ENCODE peak calls at places on chromosomes 3 and 15, in nine cellular contexts. P is GM20000, C is right lobe of liver, D is esophagus squamous epithelium, Q is tibial artery, E is A673, K is endodermal cell, A is body of pancreas, I is A549. X is an unnamed sample.

GRCh38 chr15:51104512-51104911 is 9.8 kb upstream of the TNFAIP8L3 start:
- DNase-seq in P (no peak), C (no peak), D (no peak), Q (peak; percentile 92), E (no peak), K (no peak), A (peak; percentile 26), I (no peak), X (no peak)

GRCh38 chr15:63056843-63057242 is 14.3 kb downstream of the TPM1 start:
- DNase-seq in P (no peak), C (no peak), D (no peak), Q (no peak), E (no peak), K (no peak), A (peak; percentile 58), I (no peak), X (no peak)

GRCh38 chr3:32018723-32019564 is 37.4 kb downstream of the ZNF860 start:
- DNase-seq in P (peak; percentile 30), C (no peak), D (no peak), Q (no peak), E (peak; percentile 64), K (no peak), A (no peak), I (peak; percentile 70), X (no peak)

GRCh38 chr3:128307781-128308469 is 154.6 kb downstream of the EEFSEC start:
- DNase-seq in P (no peak), C (no peak), D (no peak), Q (no peak), E (no peak), K (peak; percentile 22), A (no peak), I (no peak), X (no peak)

GRCh38 chr3:124429129-124429815 is 301.0 kb upstream of the UMPS start:
- DNase-seq in P (no peak), C (no peak), D (no peak), Q (no peak), E (peak; percentile 93), K (no peak), A (no peak), I (peak; percentile 10), X (no peak)

GRCh38 chr3:14460342-14461005 is 58.1 kb downstream of the SLC6A6 start:
- DNase-seq in P (no peak), C (no peak), D (no peak), Q (peak; percentile 92), E (no peak), K (no peak), A (peak; percentile 73), I (no peak), X (no peak)

GRCh38 chr15:40493089-40493840 is 22.5 kb downstream of the CHST14 start:
- DNase-seq in P (no peak), C (no peak), D (no peak), Q (no peak), E (no peak), K (no peak), A (no peak), I (no peak), X (no peak)

GRCh38 chr3:99920530-99921376 is 103.1 kb downstream of the CMSS1 start:
- DNase-seq in P (no peak), C (peak; percentile 86), D (no peak), Q (peak; percentile 87), E (peak; percentile 45), K (peak; percentile 83), A (peak; percentile 81), I (no peak), X (no peak)

GRCh38 chr3:71166839-71167238 is 416.7 kb downstream of the FOXP1 start:
- DNase-seq in P (no peak), C (no peak), D (no peak), Q (no peak), E (no peak), K (no peak), A (no peak), I (no peak), X (no peak)

DNA sequence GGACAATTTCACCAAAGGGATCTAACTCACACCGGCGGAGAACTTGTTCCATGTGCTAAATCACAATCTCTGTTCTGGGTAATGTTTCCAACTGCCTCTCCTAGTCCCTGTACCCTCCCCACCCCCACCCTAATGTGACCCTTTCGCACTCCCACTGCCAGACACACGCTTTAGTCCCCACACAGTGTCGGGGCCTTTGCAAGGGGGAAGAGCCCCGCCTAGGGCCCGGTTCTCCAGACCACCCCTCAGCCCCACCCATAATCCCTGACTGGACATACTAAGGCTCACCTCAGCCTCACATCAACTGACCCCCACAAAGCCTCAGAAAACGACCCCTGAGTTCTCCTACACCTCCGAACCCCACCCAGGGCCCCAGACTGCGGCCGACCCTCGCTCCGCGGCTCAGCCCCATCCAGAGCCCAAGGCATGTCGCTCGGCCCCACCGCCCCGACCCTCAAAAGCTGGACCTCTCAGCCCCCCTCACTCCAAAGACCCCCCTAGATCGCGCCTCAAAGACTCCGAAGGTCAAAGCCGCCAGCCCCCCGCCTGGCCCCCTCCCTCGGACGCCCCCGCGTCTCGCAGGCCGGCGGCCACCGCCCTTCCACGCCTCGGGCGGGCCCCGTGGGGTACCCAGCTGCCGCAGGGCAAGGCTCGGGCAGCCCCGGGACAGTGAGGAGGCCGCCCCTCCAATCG is 72.0 kb upstream of the MAP4 start:
- DNase-seq in P (peak; percentile 38), C (no peak), D (no peak), Q (no peak), E (peak; percentile 21), K (no peak), A (peak; percentile 34), I (no peak), X (no peak)
- TF ChIP-seq CTCF in P (no peak), C (no peak), D (no peak), Q (no peak), E (no peak), K (no peak), A (no peak), I (no peak), X (no peak)

GRCh38 chr3:12541625-12542024 is 3.7 kb downstream of the MKRN2OS start:
- DNase-seq in P (no peak), C (no peak), D (no peak), Q (no peak), E (no peak), K (peak; percentile 84), A (peak; percentile 28), I (no peak), X (no peak)
- TF ChIP-seq CTCF in P (no peak), C (peak; percentile 34), D (no peak), Q (peak; percentile 14), E (peak; percentile 48), K (peak; percentile 74), A (no peak), I (no peak), X (no peak)

GRCh38 chr15:85311647-85312046 is 68.8 kb upstream of the AKAP13 start:
- DNase-seq in P (no peak), C (no peak), D (no peak), Q (no peak), E (no peak), K (no peak), A (no peak), I (no peak), X (no peak)

GRCh38 chr15:85314139-85314538 is 66.3 kb upstream of the AKAP13 start:
- DNase-seq in P (no peak), C (no peak), D (no peak), Q (no peak), E (no peak), K (no peak), A (no peak), I (no peak), X (no peak)

GRCh38 chr15:85312486-85312885 is 67.9 kb upstream of the AKAP13 start:
- DNase-seq in P (peak; percentile 79), C (no peak), D (no peak), Q (no peak), E (no peak), K (peak; percentile 58), A (no peak), I (no peak), X (peak; percentile 53)

GRCh38 chr15:85313339-85313738 is 67.1 kb upstream of the AKAP13 start:
- DNase-seq in P (no peak), C (no peak), D (no peak), Q (no peak), E (no peak), K (no peak), A (no peak), I (no peak), X (no peak)

DNA sequence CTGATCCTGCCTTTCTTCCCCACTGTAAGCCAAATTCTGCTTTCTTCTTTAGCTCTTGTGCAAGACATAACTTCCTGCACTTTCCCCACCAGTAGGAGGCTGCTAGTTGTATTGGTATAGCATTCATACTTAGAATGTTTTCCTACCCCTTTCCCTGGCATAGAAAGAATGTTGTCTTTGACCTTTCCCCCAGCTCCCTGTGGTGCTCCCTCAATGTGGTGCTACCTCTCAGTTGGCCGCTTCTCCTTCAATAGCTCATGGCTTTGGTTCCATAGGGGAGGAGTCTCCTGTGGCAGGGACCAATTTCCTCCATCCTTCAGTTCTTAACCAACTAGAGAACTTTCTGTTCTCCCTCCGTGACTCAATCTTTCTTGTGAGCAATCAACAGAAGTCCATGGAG is 67.5 kb upstream of the AKAP13 start:
- DNase-seq in P (no peak), C (no peak), D (no peak), Q (no peak), E (peak; percentile 42), K (peak; percentile 80), A (no peak), I (no peak), X (no peak)
- TF ChIP-seq CTCF in P (no peak), C (no peak), D (no peak), Q (no peak), E (no peak), K (peak; percentile 37), A (no peak), I (no peak), X (no peak)

GRCh38 chr3:172106989-172107388 is 67.6 kb downstream of the FNDC3B start:
- DNase-seq in P (peak; percentile 42), C (no peak), D (no peak), Q (no peak), E (no peak), K (no peak), A (peak; percentile 43), I (no peak), X (no peak)

GRCh38 chr3:172110127-172110779 is 70.9 kb downstream of the FNDC3B start:
- DNase-seq in P (no peak), C (no peak), D (no peak), Q (no peak), E (no peak), K (no peak), A (no peak), I (no peak), X (no peak)

GRCh38 chr3:172106037-172106559 is 66.7 kb downstream of the FNDC3B start:
- DNase-seq in P (no peak), C (no peak), D (no peak), Q (no peak), E (no peak), K (no peak), A (no peak), I (no peak), X (no peak)

GRCh38 chr3:172104471-172105072 is 65.2 kb downstream of the FNDC3B start:
- DNase-seq in P (no peak), C (no peak), D (no peak), Q (no peak), E (peak; percentile 27), K (peak; percentile 77), A (peak; percentile 88), I (no peak), X (no peak)

DNA sequence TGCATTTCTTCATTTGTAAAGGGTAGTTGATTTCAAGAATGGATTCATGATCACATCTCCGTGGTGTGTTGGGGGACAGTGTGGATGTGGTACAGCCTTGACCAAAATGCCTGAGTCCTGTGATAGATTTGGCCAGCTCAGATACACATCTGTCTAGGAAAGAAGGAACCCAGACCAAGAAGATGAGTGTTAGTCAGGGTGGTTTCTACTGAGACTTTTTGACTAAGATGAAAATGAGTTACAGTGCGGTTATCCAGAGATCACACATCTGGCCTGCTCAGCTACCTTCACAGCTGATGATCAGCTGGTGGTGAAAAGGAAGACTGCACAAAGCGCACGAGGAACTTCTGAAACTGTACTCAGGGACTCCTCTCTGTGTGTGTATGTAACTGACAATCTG is 68.0 kb downstream of the FNDC3B start:
- DNase-seq in P (peak; percentile 74), C (no peak), D (no peak), Q (no peak), E (no peak), K (no peak), A (no peak), I (no peak), X (no peak)
- TF ChIP-seq CTCF in P (no peak), C (no peak), D (no peak), Q (no peak), E (no peak), K (no peak), A (no peak), I (no peak), X (no peak)

X was measured in activated B cell treated with CpG ODN at 0.5 μM for 24 hours.